ENCODE peak calls at places on chromosomes 12 and 14, in eight cellular contexts. U is hepatic stellate cell; D is tibial artery; H is HT1080; G is stomach; V is tibial nerve; O is activated CD4-positive, alpha-beta T cell treated with anti-CD3 and anti-CD28 coated beads for 36 hours; W is mucosa of gallbladder. C is an unnamed sample.

GRCh38 chr12:76244298-76244697 is 103.9 kb downstream of the BBS10 start:
- DNase-seq in U (no peak), D (no peak), H (no peak), G (no peak), V (no peak), O (no peak), W (no peak), C (no peak)

GRCh38 chr12:71521125-71521524 is 81.5 kb downstream of the LGR5 start:
- DNase-seq in U (no peak), D (no peak), H (no peak), G (no peak), V (no peak), O (no peak), W (no peak), C (no peak)

GRCh38 chr12:107509421-107509820 is 176.2 kb upstream of the PWP1 start:
- DNase-seq in U (no peak), D (no peak), H (no peak), G (no peak), V (no peak), O (no peak), W (no peak), C (no peak)

GRCh38 chr14:106872619-106873446 is 1346.5 kb downstream of the TMEM121 start:
- DNase-seq in U (no peak), D (no peak), H (peak; percentile 52), G (peak; percentile 93), V (no peak), O (peak; percentile 95), W (peak; percentile 90), C (peak; percentile 23)

GRCh38 chr12:111580737-111581136 is 18.4 kb downstream of the ATXN2 start:
- DNase-seq in U (no peak), D (no peak), H (no peak), G (no peak), V (no peak), O (no peak), W (no peak), C (no peak)

GRCh38 chr14:104603623-104604401 is 760 bp downstream of the TMEM179 start:
- DNase-seq in U (no peak), D (peak; percentile 60), H (no peak), G (no peak), V (no peak), O (no peak), W (no peak), C (no peak)

GRCh38 chr12:125861299-125862281 is 796.4 kb downstream of the AACS start:
- DNase-seq in U (no peak), D (peak; percentile 75), H (no peak), G (peak; percentile 42), V (peak; percentile 44), O (peak; percentile 9), W (peak; percentile 86), C (no peak)

GRCh38 chr14:35400707-35401421 is 3.7 kb downstream of the NFKBIA start:
- DNase-seq in U (no peak), D (no peak), H (no peak), G (no peak), V (no peak), O (peak; percentile 80), W (no peak), C (no peak)

GRCh38 chr12:121915841-121916321 is 2.5 kb upstream of the CFAP251 start:
- DNase-seq in U (no peak), D (no peak), H (no peak), G (no peak), V (no peak), O (no peak), W (no peak), C (no peak)

GRCh38 chr14:87142568-87143211 is 850.3 kb downstream of the GALC start:
- DNase-seq in U (no peak), D (no peak), H (no peak), G (no peak), V (no peak), O (no peak), W (no peak), C (no peak)

GRCh38 chr14:74910556-74910955 is 12.5 kb downstream of the RPS6KL1 start:
- DNase-seq in U (no peak), D (peak; percentile 49), H (no peak), G (no peak), V (no peak), O (no peak), W (no peak), C (no peak)

GRCh38 chr12:127991408-127991940 is 275.5 kb upstream of the TMEM132C start:
- DNase-seq in U (no peak), D (no peak), H (no peak), G (no peak), V (no peak), O (no peak), W (no peak), C (no peak)

GRCh38 chr12:3216726-3217682 is 139.8 kb downstream of the TSPAN9 start:
- DNase-seq in U (peak; percentile 97), D (peak; percentile 90), H (peak; percentile 95), G (no peak), V (no peak), O (no peak), W (no peak), C (no peak)

GRCh38 chr12:91877461-91878230 is 268.0 kb downstream of the BTG1 start:
- DNase-seq in U (no peak), D (no peak), H (no peak), G (no peak), V (no peak), O (peak; percentile 56), W (no peak), C (no peak)

GRCh38 chr14:72644758-72645489 is 249.0 kb downstream of the DPF3 start:
- DNase-seq in U (no peak), D (no peak), H (no peak), G (no peak), V (no peak), O (no peak), W (no peak), C (no peak)

GRCh38 chr14:81427348-81428058 is 27.4 kb upstream of the STON2 start:
- DNase-seq in U (no peak), D (no peak), H (peak; percentile 23), G (no peak), V (no peak), O (no peak), W (no peak), C (peak; percentile 53)

GRCh38 chr12:20434993-20435392 is 66.7 kb downstream of the PDE3A start:
- DNase-seq in U (peak; percentile 11), D (no peak), H (no peak), G (no peak), V (no peak), O (no peak), W (no peak), C (no peak)